ENCODE peak calls at places on chromosomes 11 and 22, in five cellular contexts. N is AG09309, K is HepG2, B is RWPE1, Z is osteoblast. M is an unnamed sample.

GRCh38 chr11:10414659-10415058 is 40.4 kb upstream of the AMPD3 start:
- DNase-seq in N (no peak), K (no peak), B (no peak), Z (peak; percentile 30), M (no peak)

GRCh38 chr11:119154178-119154577 is 5.3 kb downstream of the ABCG4 start:
- DNase-seq in N (no peak), K (no peak), B (no peak), Z (peak; percentile 31), M (no peak)

GRCh38 chr11:130403301-130403804 is 25.1 kb downstream of the ADAMTS8 start:
- DNase-seq in N (peak; percentile 69), K (no peak), B (peak; percentile 67), Z (peak; percentile 92), M (no peak)

GRCh38 chr22:38240734-38241252 is 32.0 kb downstream of the TMEM184B start:
- DNase-seq in N (peak; percentile 56), K (no peak), B (peak; percentile 70), Z (peak; percentile 96), M (no peak)

GRCh38 chr11:2481253-2481652 is 36.4 kb downstream of the KCNQ1 start:
- DNase-seq in N (no peak), K (no peak), B (no peak), Z (no peak), M (no peak)

GRCh38 chr11:28343304-28344233 is 235.4 kb downstream of the METTL15 start:
- DNase-seq in N (peak; percentile 48), K (peak; percentile 15), B (peak; percentile 26), Z (peak; percentile 78), M (no peak)

GRCh38 chr11:34359548-34359891 is 1.7 kb upstream of the ABTB2 start:
- DNase-seq in N (no peak), K (no peak), B (no peak), Z (peak; percentile 60), M (no peak)

GRCh38 chr11:18748766-18749375 is 22.9 kb upstream of the IGSF22 start:
- DNase-seq in N (no peak), K (no peak), B (no peak), Z (no peak), M (no peak)

GRCh38 chr11:65329944-65330403 is 3.7 kb upstream of the DPF2 start:
- DNase-seq in N (peak; percentile 75), K (peak; percentile 86), B (peak; percentile 61), Z (peak; percentile 86), M (no peak)

GRCh38 chr11:67022961-67023956 is at the start of gene SYT12:
- DNase-seq in N (no peak), K (no peak), B (no peak), Z (peak; percentile 90), M (no peak)

GRCh38 chr22:30877662-30878515 is 90.7 kb downstream of the MORC2 start:
- DNase-seq in N (no peak), K (no peak), B (no peak), Z (peak; percentile 68), M (peak; percentile 68)

GRCh38 chr11:132258865-132259264 is 888.5 kb downstream of the NTM start:
- DNase-seq in N (no peak), K (no peak), B (no peak), Z (peak; percentile 79), M (no peak)

GRCh38 chr11:31883435-31883834 is 72.3 kb upstream of the PAX6 start:
- DNase-seq in N (no peak), K (no peak), B (no peak), Z (no peak), M (no peak)

GRCh38 chr11:31881825-31882224 is 70.7 kb upstream of the PAX6 start:
- DNase-seq in N (no peak), K (no peak), B (no peak), Z (no peak), M (no peak)

GRCh38 chr11:31882951-31883392 is 71.8 kb upstream of the PAX6 start:
- DNase-seq in N (no peak), K (no peak), B (no peak), Z (no peak), M (no peak)

GRCh38 chr11:31884080-31884479 is 73.0 kb upstream of the PAX6 start:
- DNase-seq in N (no peak), K (no peak), B (no peak), Z (no peak), M (no peak)

DNA sequence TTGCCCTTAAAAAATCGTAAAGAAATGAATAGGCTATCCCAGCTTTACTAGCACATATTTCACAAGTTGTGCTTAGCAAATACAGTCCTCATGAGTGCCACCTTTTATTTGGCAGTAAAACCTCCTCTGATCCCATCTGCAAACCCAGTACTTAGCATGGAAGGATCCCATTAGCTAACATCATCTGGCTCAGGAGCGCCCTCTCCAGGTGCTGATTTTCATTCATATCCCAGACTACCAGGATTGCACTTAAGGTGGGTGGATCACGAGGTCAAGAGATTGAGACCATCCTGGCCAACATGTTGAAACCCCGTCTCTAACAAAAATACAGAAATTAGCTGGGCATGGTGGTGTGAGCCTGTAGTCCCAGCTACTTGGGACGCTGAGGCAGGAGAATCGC is 76.1 kb upstream of the PAX6 start:
- DNase-seq in N (no peak), K (no peak), B (no peak), Z (no peak), M (no peak)
- TF ChIP-seq CTCF in N (no peak), K (peak; percentile 30), B (no peak), Z (peak; percentile 10), M (peak; percentile 44)

GRCh38 chr22:33568934-33569496 is 351.3 kb downstream of the LARGE1 start:
- DNase-seq in N (no peak), K (no peak), B (no peak), Z (no peak), M (no peak)
- TF ChIP-seq CTCF in N (no peak), K (no peak), B (no peak), Z (no peak), M (no peak)

DNA sequence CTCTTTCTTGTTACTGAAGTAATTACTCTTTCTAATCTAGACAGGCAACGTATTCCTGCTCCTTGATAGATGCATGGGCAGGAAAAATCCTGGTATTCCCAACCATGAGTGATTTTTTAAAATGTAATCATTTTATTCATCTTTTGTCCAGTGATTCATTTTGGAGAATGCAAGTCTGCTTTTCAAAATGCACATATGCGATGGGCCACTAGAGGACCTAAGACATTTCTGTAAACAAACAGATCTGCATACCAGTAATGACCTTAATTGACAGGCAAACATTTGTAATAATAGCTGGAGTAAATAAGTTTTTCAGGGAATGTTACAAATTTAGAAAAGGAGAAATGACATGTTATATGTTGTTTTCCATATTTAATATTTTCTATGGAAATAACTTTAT is 1167.6 kb downstream of the JRKL start:
- DNase-seq in N (no peak), K (no peak), B (no peak), Z (no peak), M (no peak)
- TF ChIP-seq CTCF in N (no peak), K (no peak), B (peak; percentile 19), Z (no peak), M (peak; percentile 45)

DNA sequence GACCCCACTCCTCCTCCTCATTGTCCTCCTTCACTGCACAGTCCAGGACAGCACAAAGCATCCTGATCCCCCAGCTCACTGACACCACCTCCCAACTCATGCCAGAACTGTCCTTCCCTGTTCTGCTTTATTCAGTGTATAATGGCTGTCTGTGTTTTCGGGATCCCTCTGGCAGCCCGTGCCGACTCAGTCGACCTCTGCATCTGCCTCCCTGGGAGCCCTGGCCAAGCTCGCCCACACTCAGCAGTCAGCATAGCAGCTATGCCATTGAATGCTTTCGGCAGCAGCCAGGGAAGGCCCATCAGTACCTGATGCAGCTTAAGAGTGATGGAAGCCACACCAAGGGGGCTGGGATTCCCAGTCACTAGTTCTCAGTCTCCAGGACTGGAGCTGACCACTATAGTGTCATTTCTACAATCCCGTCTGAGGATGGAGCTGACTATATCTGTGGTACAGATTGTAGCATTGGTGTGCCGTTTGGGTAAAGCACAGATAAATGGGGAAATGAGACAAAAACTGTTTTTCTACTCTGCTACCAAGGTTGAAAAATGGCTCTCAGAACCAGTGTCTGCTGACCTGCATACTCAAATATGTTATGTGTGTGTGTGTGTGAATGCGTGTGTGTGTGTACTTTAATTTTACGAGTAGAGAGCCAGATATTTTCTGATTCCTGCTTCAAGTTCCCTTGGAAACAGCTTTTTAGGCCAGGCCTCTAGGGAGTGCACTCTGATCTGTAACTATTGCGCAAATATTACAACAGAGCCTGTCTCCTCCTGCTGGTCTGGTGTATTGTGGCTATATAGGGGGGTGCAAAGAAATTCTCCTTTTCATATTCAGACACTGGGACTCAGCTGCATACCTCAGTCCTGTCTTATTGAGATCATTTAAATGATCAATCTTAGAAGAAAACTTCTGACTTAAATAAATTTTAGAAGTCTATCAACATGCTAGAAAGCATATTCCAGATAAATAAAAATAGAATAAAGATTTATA is 78.8 kb upstream of the TOP3B start:
- DNase-seq in N (peak; percentile 45), K (peak; percentile 83), B (peak; percentile 55), Z (peak; percentile 57), M (no peak)
- TF ChIP-seq CTCF in N (no peak), K (peak; percentile 60), B (peak; percentile 20), Z (peak; percentile 34), M (peak; percentile 54)

GRCh38 chr11:116221351-116221750 is 551.4 kb downstream of the BUD13 start:
- DNase-seq in N (no peak), K (no peak), B (no peak), Z (no peak), M (no peak)

GRCh38 chr11:116217441-116217840 is 555.3 kb downstream of the BUD13 start:
- DNase-seq in N (no peak), K (no peak), B (no peak), Z (no peak), M (no peak)

GRCh38 chr11:116219171-116219635 is 553.6 kb downstream of the BUD13 start:
- DNase-seq in N (no peak), K (no peak), B (no peak), Z (no peak), M (no peak)

GRCh38 chr11:116215471-116216113 is 557.2 kb downstream of the BUD13 start:
- DNase-seq in N (no peak), K (no peak), B (no peak), Z (no peak), M (no peak)

GRCh38 chr11:116217006-116217405 is 555.8 kb downstream of the BUD13 start:
- DNase-seq in N (peak; percentile 10), K (peak; percentile 34), B (no peak), Z (no peak), M (no peak)
- TF ChIP-seq CTCF in N (peak; percentile 83), K (peak; percentile 72), B (no peak), Z (peak; percentile 82), M (no peak)

GRCh38 chr22:49550766-49551362 is 276.8 kb downstream of the BRD1 start:
- DNase-seq in N (no peak), K (no peak), B (no peak), Z (peak; percentile 34), M (no peak)
- TF ChIP-seq CTCF in N (no peak), K (peak; percentile 4), B (no peak), Z (no peak), M (no peak)

GRCh38 chr22:35628732-35629131 is 11.6 kb upstream of the MB start:
- DNase-seq in N (no peak), K (no peak), B (no peak), Z (no peak), M (no peak)

GRCh38 chr22:35625763-35626162 is 8.6 kb upstream of the MB start:
- DNase-seq in N (no peak), K (no peak), B (no peak), Z (no peak), M (no peak)

GRCh38 chr22:35624547-35624946 is 7.4 kb upstream of the MB start:
- DNase-seq in N (no peak), K (no peak), B (no peak), Z (no peak), M (no peak)

GRCh38 chr22:35629406-35630234 is 12.5 kb upstream of the MB start:
- DNase-seq in N (peak; percentile 93), K (no peak), B (peak; percentile 94), Z (peak; percentile 94), M (peak; percentile 82)

GRCh38 chr22:35627267-35628041 is 10.3 kb upstream of the MB start:
- DNase-seq in N (peak; percentile 75), K (peak; percentile 64), B (peak; percentile 57), Z (peak; percentile 93), M (peak; percentile 77)
- TF ChIP-seq CTCF in N (peak; percentile 75), K (peak; percentile 89), B (peak; percentile 76), Z (peak; percentile 65), M (peak; percentile 83)